ENCODE peak calls at places on chromosomes 6 and 20, in six cellular contexts. M, X, R, D, V and E are unnamed samples.

GRCh38 chr20:62360854-62361798 is 6.0 kb downstream of the LAMA5 start:
- DNase-seq in R (no peak), X (no peak), M (no peak), V (no peak), D (no peak), E (peak; percentile 19)

GRCh38 chr20:43388267-43389081 is 69.2 kb upstream of the SRSF6 start:
- DNase-seq in D (peak; percentile 44), R (no peak), M (no peak), V (no peak), X (no peak), E (no peak)

GRCh38 chr6:20924911-20925543 is 390.8 kb downstream of the CDKAL1 start:
- DNase-seq in X (no peak), D (no peak), M (no peak), V (no peak), R (no peak), E (no peak)

GRCh38 chr6:148530394-148530923 is 187.8 kb downstream of the SASH1 start:
- DNase-seq in R (peak; percentile 80), M (no peak), X (no peak), V (peak; percentile 31), D (peak; percentile 98), E (no peak)

GRCh38 chr6:42505377-42505702 is 53.6 kb upstream of the TRERF1 start:
- DNase-seq in R (peak; percentile 84), M (no peak), D (peak; percentile 67), X (no peak), V (no peak), E (no peak)

GRCh38 chr6:87164506-87164905 is 9.1 kb downstream of the ZNF292 start:
- DNase-seq in X (no peak), R (no peak), V (no peak), D (no peak), M (no peak), E (no peak)

GRCh38 chr20:45104786-45105185 is 3.9 kb upstream of the KCNS1 start:
- DNase-seq in R (peak; percentile 73), M (no peak), X (no peak), V (no peak), D (peak; percentile 76), E (no peak)

GRCh38 chr6:145569140-145569539 is 166.2 kb downstream of the EPM2A start:
- DNase-seq in D (peak; percentile 47), V (no peak), R (no peak), M (no peak), X (no peak), E (no peak)

GRCh38 chr6:51257938-51258337 is 439.3 kb downstream of the TFAP2B start:
- DNase-seq in X (no peak), R (no peak), V (no peak), D (no peak), M (no peak), E (no peak)

GRCh38 chr6:110053395-110054240 is 75.5 kb downstream of the GPR6 start:
- DNase-seq in X (peak; percentile 45), V (peak; percentile 74), M (no peak), R (peak; percentile 55), D (peak; percentile 68), E (no peak)

GRCh38 chr6:90175627-90176538 is 120.8 kb downstream of the BACH2 start:
- DNase-seq in R (no peak), M (no peak), D (no peak), V (no peak), X (no peak), E (peak; percentile 69)

GRCh38 chr20:56200456-56200855 is 48.1 kb upstream of the MC3R start:
- DNase-seq in R (no peak), M (no peak), X (no peak), V (no peak), D (no peak), E (no peak)

GRCh38 chr6:71489736-71490135 is 201.1 kb downstream of the OGFRL1 start:
- DNase-seq in D (peak; percentile 90), V (peak; percentile 69), R (peak; percentile 68), M (no peak), X (no peak), E (no peak)

GRCh38 chr6:104301921-104302320 is 557.8 kb downstream of the HACE1 start:
- DNase-seq in V (no peak), D (no peak), M (no peak), X (no peak), R (no peak), E (no peak)